ENCODE peak calls at places on chromosomes 4 and X, in nine cellular contexts. N, R, P, W, Y, K, X, S and G are unnamed samples.
A peak's percentile ranks its signal among the peaks of the same experiment; 100 is the strongest.

GRCh38 chr4:158013858-158014257 is 159.0 kb downstream of the GASK1B start:
- DNase-seq in R (no peak), S (no peak), X (no peak), W (peak; percentile 65), P (no peak), N (no peak), K (no peak), Y (no peak), G (no peak)

GRCh38 chr4:112517067-112517588 is 1.1 kb upstream of the NEUROG2 start:
- DNase-seq in R (no peak), S (peak; percentile 40), P (no peak), X (no peak), W (no peak), N (peak; percentile 32), Y (no peak), K (no peak), G (no peak)

GRCh38 chrX:134406230-134406794 is 53.7 kb upstream of the HPRT1 start:
- DNase-seq in N (no peak), X (no peak), R (no peak), Y (no peak), K (no peak), S (no peak), P (no peak), W (peak; percentile 3), G (no peak)

GRCh38 chrX:33045245-33045644 is 166.1 kb downstream of the DMD start:
- DNase-seq in N (no peak), S (no peak), X (no peak), P (no peak), K (no peak), R (no peak), W (no peak), Y (no peak), G (no peak)

GRCh38 chr4:93841803-93842202 is 13.2 kb downstream of the ATOH1 start:
- DNase-seq in R (no peak), X (no peak), K (no peak), S (no peak), P (no peak), Y (no peak), N (no peak), W (no peak), G (no peak)

GRCh38 chr4:150308824-150309472 is 230.7 kb downstream of the DCLK2 start:
- DNase-seq in P (no peak), R (no peak), N (no peak), X (no peak), W (peak; percentile 28), K (no peak), S (no peak), Y (peak; percentile 36), G (no peak)

GRCh38 chr4:61086357-61086756 is 113.8 kb upstream of the ADGRL3 start:
- DNase-seq in Y (no peak), S (no peak), R (no peak), X (no peak), P (no peak), N (no peak), W (no peak), K (no peak), G (no peak)

GRCh38 chr4:113383111-113383785 is 333.8 kb downstream of the ANK2 start:
- DNase-seq in X (no peak), S (no peak), N (no peak), K (no peak), Y (peak; percentile 83), W (peak; percentile 93), P (peak; percentile 48), R (no peak), G (no peak)

GRCh38 chr4:8079031-8079885 is 79.4 kb downstream of the ABLIM2 start:
- DNase-seq in K (no peak), S (no peak), W (peak; percentile 82), R (no peak), X (no peak), P (no peak), N (no peak), Y (no peak), G (no peak)

GRCh38 chr4:56958111-56958517 is 19.3 kb downstream of the NOA1 start:
- DNase-seq in W (peak; percentile 99), X (no peak), P (peak; percentile 78), S (no peak), R (no peak), N (no peak), Y (peak; percentile 99), K (peak; percentile 88), G (no peak)

GRCh38 chr4:171203425-171203824 is 609.8 kb upstream of the GALNTL6 start:
- DNase-seq in P (no peak), S (no peak), N (no peak), K (no peak), W (no peak), Y (peak; percentile 92), X (no peak), R (no peak), G (no peak)

GRCh38 chrX:53048169-53049126 is at the start of gene GPR173:
- DNase-seq in N (no peak), K (no peak), X (no peak), S (peak; percentile 12), W (peak; percentile 79), R (no peak), P (peak; percentile 70), Y (peak; percentile 78), G (peak; percentile 29)

GRCh38 chrX:30865020-30865419 is 24.0 kb downstream of the TAB3 start:
- DNase-seq in R (no peak), N (peak; percentile 1), S (no peak), K (no peak), X (no peak), Y (no peak), W (peak; percentile 5), P (no peak), G (no peak)

GRCh38 chrX:112851161-112851779 is 10.6 kb upstream of the AMOT start:
- DNase-seq in N (no peak), W (no peak), R (no peak), P (no peak), S (no peak), K (no peak), Y (no peak), X (no peak), G (no peak)

GRCh38 chr4:98466868-98467599 is 191.4 kb downstream of the TSPAN5 start:
- DNase-seq in K (no peak), R (no peak), P (no peak), X (no peak), W (no peak), N (no peak), Y (no peak), S (no peak), G (no peak)

GRCh38 chr4:90816754-90817153 is 689.6 kb downstream of the CCSER1 start:
- DNase-seq in Y (no peak), N (no peak), S (no peak), R (no peak), K (no peak), P (no peak), W (no peak), X (no peak), G (no peak)

GRCh38 chr4:146338512-146338911 is 124.2 kb downstream of the REELD1 start:
- DNase-seq in P (no peak), S (no peak), X (no peak), Y (no peak), N (no peak), W (peak; percentile 31), K (no peak), R (no peak), G (no peak)